ENCODE peak calls at places on chromosomes 3 and 15, in ten cellular contexts. Y, O, Q, K, G, D, I, W, Z and B are unnamed samples.
A peak's percentile ranks its signal among the peaks of the same experiment; 100 is the strongest.

GRCh38 chr3:10526366-10526765 is 21.0 kb upstream of the ATP2B2 start:
- DNase-seq in Y (no peak), O (no peak), Q (no peak), K (no peak), G (no peak), D (no peak), I (no peak), W (no peak), Z (no peak), B (no peak)

GRCh38 chr3:120364821-120365220 is 15.7 kb upstream of the LRRC58 start:
- DNase-seq in Y (no peak), O (no peak), Q (peak; percentile 41), K (no peak), G (peak; percentile 3), D (no peak), I (no peak), W (no peak), Z (peak; percentile 33), B (peak; percentile 8)

GRCh38 chr15:100810831-100811230 is 68.8 kb upstream of the ALDH1A3 start:
- DNase-seq in Y (no peak), O (no peak), Q (no peak), K (no peak), G (no peak), D (no peak), I (no peak), W (no peak), Z (no peak), B (no peak)

GRCh38 chr3:117875887-117876286 is 1158.8 kb downstream of the IGSF11 start:
- DNase-seq in Y (no peak), O (no peak), Q (no peak), K (no peak), G (no peak), D (no peak), I (no peak), W (no peak), Z (no peak), B (no peak)

GRCh38 chr15:96037584-96037983 is 292.9 kb upstream of the NR2F2 start:
- DNase-seq in Y (no peak), O (peak; percentile 18), Q (no peak), K (no peak), G (peak; percentile 77), D (no peak), I (peak; percentile 79), W (no peak), Z (no peak), B (peak; percentile 37)

GRCh38 chr3:39605837-39606236 is 138.4 kb downstream of the MOBP start:
- DNase-seq in Y (no peak), O (no peak), Q (no peak), K (no peak), G (no peak), D (no peak), I (no peak), W (no peak), Z (no peak), B (no peak)

GRCh38 chr15:101469520-101470288 is 19.8 kb downstream of the PCSK6 start:
- DNase-seq in Y (no peak), O (no peak), Q (no peak), K (no peak), G (no peak), D (no peak), I (no peak), W (no peak), Z (no peak), B (no peak)

GRCh38 chr3:66312039-66312438 is 91.2 kb downstream of the SLC25A26 start:
- DNase-seq in Y (no peak), O (no peak), Q (no peak), K (no peak), G (no peak), D (no peak), I (no peak), W (no peak), Z (no peak), B (no peak)

GRCh38 chr15:61621146-61621545 is 392.0 kb upstream of the RORA start:
- DNase-seq in Y (peak; percentile 52), O (no peak), Q (peak; percentile 15), K (no peak), G (no peak), D (no peak), I (peak; percentile 28), W (no peak), Z (peak; percentile 40), B (no peak)

GRCh38 chr3:12890610-12891390 is 49.4 kb upstream of the RPL32 start:
- DNase-seq in Y (no peak), O (no peak), Q (no peak), K (no peak), G (no peak), D (no peak), I (no peak), W (no peak), Z (no peak), B (no peak)

GRCh38 chr3:144556392-144556791 is 584.8 kb downstream of the DIPK2A start:
- DNase-seq in Y (no peak), O (peak; percentile 35), Q (peak; percentile 18), K (no peak), G (no peak), D (no peak), I (peak; percentile 57), W (no peak), Z (peak; percentile 7), B (peak; percentile 37)

GRCh38 chr3:105362021-105362665 is 4.6 kb upstream of the ALCAM start:
- DNase-seq in Y (no peak), O (no peak), Q (peak; percentile 91), K (no peak), G (peak; percentile 66), D (no peak), I (no peak), W (no peak), Z (peak; percentile 67), B (peak; percentile 84)

GRCh38 chr3:13042932-13043275 is 30.3 kb downstream of the IQSEC1 start:
- DNase-seq in Y (no peak), O (no peak), Q (no peak), K (no peak), G (no peak), D (no peak), I (no peak), W (no peak), Z (no peak), B (no peak)

GRCh38 chr3:188789201-188789600 is 382.6 kb upstream of the TPRG1 start:
- DNase-seq in Y (no peak), O (no peak), Q (peak; percentile 64), K (no peak), G (no peak), D (no peak), I (no peak), W (no peak), Z (peak; percentile 37), B (no peak)

GRCh38 chr15:88028024-88028423 is 228.5 kb downstream of the NTRK3 start:
- DNase-seq in Y (no peak), O (no peak), Q (no peak), K (no peak), G (no peak), D (no peak), I (no peak), W (no peak), Z (peak; percentile 1), B (no peak)

GRCh38 chr3:179452166-179452544 is 885 bp upstream of the GNB4 start:
- DNase-seq in Y (no peak), O (no peak), Q (peak; percentile 81), K (no peak), G (peak; percentile 91), D (no peak), I (no peak), W (peak; percentile 20), Z (peak; percentile 71), B (peak; percentile 85)
- H3K4me3 ChIP-seq in Y (no peak overlapping the region), O (peak overlapping the region; percentile 94), Q (no peak overlapping the region), K (peak overlapping the region; percentile 82), G (peak overlapping the region; percentile 77), D (no peak overlapping the region), I (no peak overlapping the region), W (no peak overlapping the region), Z (peak overlapping the region; percentile 46), B (peak overlapping the region; percentile 52)

DNA sequence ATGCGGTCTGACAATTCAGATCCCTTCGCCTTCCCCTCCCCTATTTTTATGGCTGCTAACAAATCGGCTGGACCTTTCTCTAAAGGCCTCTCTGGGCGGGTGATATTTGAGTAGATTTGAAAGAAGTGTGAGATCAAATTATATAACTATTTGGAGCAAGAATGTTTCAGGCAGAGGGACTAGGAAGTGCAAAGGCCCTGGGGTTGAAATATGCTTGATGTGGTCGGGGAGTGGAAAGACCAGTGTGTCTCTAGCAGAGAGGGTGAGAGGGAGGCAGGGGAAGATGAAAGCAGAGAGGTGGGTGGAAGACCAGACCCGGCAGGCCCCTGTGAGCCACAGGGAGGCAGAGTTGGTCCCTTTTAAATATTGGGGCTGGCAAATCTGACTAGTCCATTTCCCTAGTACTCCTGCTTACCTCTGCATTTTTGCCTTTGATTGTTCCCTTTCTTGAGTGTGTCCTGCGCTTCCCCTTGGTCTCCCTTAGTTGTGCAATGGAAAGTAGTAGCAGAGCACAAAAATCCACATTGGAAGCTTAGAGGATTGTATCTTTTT is 32.3 kb downstream of the SLCO3A1 start:
- DNase-seq in Y (peak; percentile 32), O (no peak), Q (no peak), K (no peak), G (no peak), D (no peak), I (no peak), W (no peak), Z (no peak), B (no peak)
- TF ChIP-seq CTCF in Y (peak; percentile 22), O (no peak), Q (peak; percentile 15), K (peak; percentile 44), G (no peak), D (no peak), I (no peak), W (peak; percentile 14), Z (no peak), B (no peak)

GRCh38 chr3:138899592-138899991 is 47.3 kb downstream of the FOXL2 start:
- DNase-seq in Y (no peak), O (no peak), Q (no peak), K (no peak), G (no peak), D (no peak), I (no peak), W (no peak), Z (no peak), B (no peak)

GRCh38 chr3:138898708-138899107 is 48.2 kb downstream of the FOXL2 start:
- DNase-seq in Y (no peak), O (no peak), Q (no peak), K (no peak), G (no peak), D (no peak), I (no peak), W (no peak), Z (no peak), B (no peak)

GRCh38 chr3:138901579-138901978 is 45.4 kb downstream of the FOXL2 start:
- DNase-seq in Y (no peak), O (no peak), Q (no peak), K (no peak), G (no peak), D (no peak), I (no peak), W (no peak), Z (no peak), B (no peak)

GRCh38 chr3:138902166-138902565 is 44.8 kb downstream of the FOXL2 start:
- DNase-seq in Y (no peak), O (no peak), Q (no peak), K (no peak), G (no peak), D (no peak), I (no peak), W (no peak), Z (no peak), B (no peak)

GRCh38 chr3:138898301-138898700 is 48.6 kb downstream of the FOXL2 start:
- DNase-seq in Y (no peak), O (peak; percentile 40), Q (peak; percentile 18), K (no peak), G (peak; percentile 67), D (no peak), I (no peak), W (no peak), Z (peak; percentile 19), B (peak; percentile 70)
- H3K4me3 ChIP-seq in Y (no peak overlapping the region), O (no peak overlapping the region), Q (no peak overlapping the region), K (peak overlapping the region; percentile 9), G (no peak overlapping the region), D (no peak overlapping the region), I (no peak overlapping the region), W (no peak overlapping the region), Z (no peak overlapping the region), B (no peak overlapping the region)

GRCh38 chr3:30628931-30629590 is 22.7 kb downstream of the TGFBR2 start:
- DNase-seq in Y (no peak), O (no peak), Q (peak; percentile 65), K (no peak), G (peak; percentile 32), D (no peak), I (no peak), W (no peak), Z (no peak), B (no peak)
- TF ChIP-seq CTCF in Y (peak; percentile 10), O (peak; percentile 16), Q (no peak), K (peak; percentile 56), G (no peak), D (peak; percentile 31), I (no peak), W (no peak), Z (peak; percentile 26), B (peak; percentile 19)